ENCODE peak calls at places on chromosome 20, in nine cellular contexts. Q is SIG-M5; K is stimulated activated CD4-positive, alpha-beta T cell treated with anti-CD3 and anti-CD28 coated beads, Interleukin-1b, Interleukin-23, amount 100 ng/mL, for 4 hours; Y is GM18507; E is NCI-H1092 treated with DMSO at 0.1 percent for 48 hours; T is ascending aorta; M is suprapubic skin; I is activated CD4-positive, alpha-beta T cell treated with anti-CD3 and anti-CD28 coated beads for 4 hours; B is A549. X is an unnamed sample.

GRCh38 chr20:43190332-43190953 is 737 bp upstream of the PTPRT start:
- DNase-seq in M (no peak), K (no peak), I (no peak), Y (no peak), E (no peak), Q (no peak), B (no peak), T (no peak), X (no peak)

GRCh38 chr20:48384147-48384818 is 443.5 kb downstream of the PREX1 start:
- DNase-seq in K (no peak), M (no peak), E (no peak), B (peak), Y (no peak), Q (no peak), I (no peak), T (no peak), X (no peak)

GRCh38 chr20:50356522-50356880 is 153.7 kb upstream of the PTPN1 start:
- DNase-seq in T (no peak), I (no peak), K (no peak), E (no peak), Y (no peak), Q (no peak), B (no peak), M (no peak), X (no peak)

GRCh38 chr20:63116412-63117106 is 99.4 kb downstream of the YTHDF1 start:
- DNase-seq in Y (no peak), B (no peak), T (no peak), K (no peak), Q (no peak), M (peak), I (no peak), E (no peak), X (no peak)

GRCh38 chr20:41308290-41308691 is 9.2 kb downstream of the ZHX3 start:
- DNase-seq in K (no peak), B (no peak), E (no peak), Y (no peak), T (no peak), I (no peak), M (no peak), Q (no peak), X (no peak)

GRCh38 chr20:23021541-23021940 is 13.6 kb upstream of the SSTR4 start:
- DNase-seq in Q (no peak), B (no peak), K (no peak), Y (no peak), T (no peak), I (no peak), E (no peak), M (no peak), X (no peak)

GRCh38 chr20:35511814-35512420 is 17.5 kb downstream of the C20orf173 start:
- DNase-seq in K (no peak), I (no peak), M (no peak), B (peak), Y (no peak), Q (no peak), T (no peak), E (no peak), X (no peak)

GRCh38 chr20:44651507-44652373 is at the start of gene ADA:
- DNase-seq in T (peak), E (peak), Y (no peak), B (peak), I (no peak), K (peak), Q (no peak), M (no peak), X (no peak)

GRCh38 chr20:11454966-11455799 is 462.5 kb upstream of the BTBD3 start:
- DNase-seq in B (peak), Q (no peak), T (no peak), E (no peak), I (no peak), K (no peak), Y (no peak), M (no peak), X (no peak)

GRCh38 chr20:2914160-2914559 is 40.9 kb downstream of the PTPRA start:
- DNase-seq in I (no peak), Y (no peak), E (peak), K (no peak), B (peak), Q (no peak), M (no peak), T (no peak), X (no peak)

GRCh38 chr20:35698298-35699126 is 640 bp downstream of the NFS1 start:
- DNase-seq in B (no peak), Y (no peak), Q (no peak), I (no peak), T (no peak), M (no peak), E (no peak), K (no peak), X (peak)

GRCh38 chr20:34622821-34623451 is 54.0 kb downstream of the PIGU start:
- DNase-seq in Y (no peak), T (no peak), Q (no peak), B (no peak), I (no peak), K (no peak), M (no peak), E (no peak), X (peak)

GRCh38 chr20:35739294-35740163 is 2.5 kb downstream of the RBM39 start:
- DNase-seq in M (no peak), T (no peak), B (peak), E (no peak), Q (peak), K (no peak), I (no peak), Y (no peak), X (no peak)

GRCh38 chr20:25863536-25864325 is 167.1 kb upstream of the ZNF337 start:
- DNase-seq in Q (no peak), M (peak), I (no peak), B (no peak), Y (no peak), K (no peak), T (no peak), E (no peak), X (no peak)

GRCh38 chr20:45313943-45314342 is 5.8 kb upstream of the MATN4 start:
- DNase-seq in M (no peak), Q (no peak), B (no peak), K (no peak), E (no peak), Y (no peak), I (no peak), T (no peak), X (no peak)

GRCh38 chr20:32480361-32481199 is 104.6 kb downstream of the NOL4L start:
- DNase-seq in T (no peak), Y (no peak), Q (no peak), M (no peak), I (no peak), E (no peak), B (no peak), K (no peak), X (no peak)

GRCh38 chr20:25000268-25000801 is 7.8 kb upstream of the APMAP start:
- DNase-seq in B (peak), I (no peak), K (no peak), E (no peak), Y (no peak), M (peak), Q (no peak), T (peak), X (no peak)

GRCh38 chr20:57653546-57653900 is 33.3 kb upstream of the ZBP1 start:
- DNase-seq in E (no peak), K (no peak), M (peak), T (no peak), I (no peak), Q (no peak), Y (no peak), B (no peak), X (no peak)

GRCh38 chr20:24160563-24161355 is 172.2 kb upstream of the GGTLC1 start:
- DNase-seq in Q (no peak), K (no peak), I (no peak), T (no peak), M (no peak), Y (no peak), B (peak), E (no peak), X (peak)

GRCh38 chr20:23245553-23246128 is 105.0 kb upstream of the NXT1 start:
- DNase-seq in B (peak), T (peak), K (peak), Q (peak), Y (peak), E (no peak), M (peak), I (no peak), X (peak)

GRCh38 chr20:57332105-57333089 is 2.8 kb downstream of the SPO11 start:
- DNase-seq in E (no peak), K (no peak), I (no peak), B (peak), T (no peak), Y (no peak), Q (no peak), M (no peak), X (no peak)

GRCh38 chr20:25197870-25198190 is 2.3 kb downstream of the ENTPD6 start:
- DNase-seq in M (no peak), Q (no peak), E (no peak), T (no peak), I (no peak), Y (no peak), B (no peak), K (no peak), X (no peak)

GRCh38 chr20:1567392-1568165 is 10.1 kb upstream of the SIRPD start:
- DNase-seq in M (no peak), B (peak), E (no peak), T (no peak), I (no peak), K (no peak), Y (no peak), Q (peak), X (peak)

GRCh38 chr20:40339661-40340449 is 349.2 kb downstream of the MAFB start:
- DNase-seq in Y (no peak), T (peak), I (no peak), K (no peak), E (no peak), B (no peak), M (no peak), Q (peak), X (peak)

GRCh38 chr20:13771853-13772453 is 12.8 kb downstream of the ESF1 start:
- DNase-seq in M (no peak), Y (no peak), E (peak), T (no peak), Q (no peak), I (no peak), B (peak), K (no peak), X (no peak)

GRCh38 chr20:17518339-17519052 is 12.7 kb downstream of the BFSP1 start:
- DNase-seq in B (no peak), I (no peak), K (no peak), T (no peak), E (no peak), Q (no peak), M (no peak), Y (no peak), X (no peak)

GRCh38 chr20:58150772-58151171 is 77.7 kb downstream of the ANKRD60 start:
- DNase-seq in K (no peak), I (no peak), E (peak), T (no peak), M (no peak), B (no peak), Y (no peak), Q (no peak), X (no peak)

GRCh38 chr20:57266251-57267157 is at the start of gene BMP7:
- DNase-seq in B (peak), M (no peak), Y (no peak), T (no peak), E (no peak), K (no peak), I (no peak), Q (no peak), X (no peak)

GRCh38 chr20:49712918-49713778 is 530 bp downstream of the B4GALT5 start:
- DNase-seq in B (no peak), E (peak), M (peak), Y (no peak), K (peak), Q (no peak), T (peak), I (peak), X (peak)

X was measured in HL-60.